ENCODE peak calls at places on chromosomes 3 and 15, in six cellular contexts. M, C, I, X, W and B are unnamed samples.

GRCh38 chr3:126955004-126955790 is 27.7 kb upstream of the PLXNA1 start:
- DNase-seq in W (no peak), X (no peak), M (no peak), C (no peak), I (peak), B (no peak)

GRCh38 chr15:26472661-26473060 is 300.2 kb downstream of the GABRB3 start:
- DNase-seq in X (no peak), W (no peak), C (no peak), M (no peak), I (no peak), B (no peak)

GRCh38 chr15:70447927-70448698 is 315.2 kb downstream of the UACA start:
- DNase-seq in X (no peak), C (peak), M (no peak), I (no peak), W (peak), B (no peak)

GRCh38 chr15:56484284-56484683 is 19.3 kb upstream of the MNS1 start:
- DNase-seq in C (no peak), I (no peak), X (no peak), M (no peak), W (no peak), B (no peak)

GRCh38 chr3:125054436-125055164 is 1.2 kb downstream of the HEG1 start:
- DNase-seq in W (peak), C (no peak), I (peak), X (no peak), M (peak), B (peak)

GRCh38 chr3:59142581-59142980 is 92.8 kb upstream of the CFAP20DC start:
- DNase-seq in I (no peak), M (no peak), C (no peak), W (no peak), X (no peak), B (no peak)

GRCh38 chr15:74180689-74181602 is 7.4 kb downstream of the ISLR start:
- DNase-seq in W (peak), C (no peak), I (no peak), M (no peak), X (no peak), B (no peak)

GRCh38 chr3:67655364-67656121 is 1.1 kb upstream of the SUCLG2 start:
- DNase-seq in M (peak), X (no peak), I (peak), W (no peak), C (no peak), B (no peak)

GRCh38 chr15:100338971-100339444 is 2.8 kb downstream of the ADAMTS17 start:
- DNase-seq in M (peak), W (peak), C (peak), X (peak), I (no peak), B (peak)

GRCh38 chr15:64105113-64105704 is 9.4 kb downstream of the SNX1 start:
- DNase-seq in W (no peak), C (peak), X (no peak), I (no peak), M (no peak), B (no peak)

GRCh38 chr3:10232138-10232537 is 16.1 kb upstream of the TATDN2 start:
- DNase-seq in C (no peak), W (no peak), X (no peak), I (no peak), M (no peak), B (no peak)

GRCh38 chr15:39598186-39598850 is 17.4 kb downstream of the THBS1 start:
- DNase-seq in X (no peak), M (no peak), C (no peak), I (no peak), W (no peak), B (no peak)

GRCh38 chr3:124395584-124396340 is 334.5 kb upstream of the UMPS start:
- DNase-seq in M (no peak), C (no peak), I (no peak), W (peak), X (no peak), B (no peak)

GRCh38 chr3:33093847-33094246 is 3.1 kb downstream of the GLB1 start:
- DNase-seq in W (no peak), X (no peak), I (no peak), C (peak), M (no peak), B (no peak)

DNA sequence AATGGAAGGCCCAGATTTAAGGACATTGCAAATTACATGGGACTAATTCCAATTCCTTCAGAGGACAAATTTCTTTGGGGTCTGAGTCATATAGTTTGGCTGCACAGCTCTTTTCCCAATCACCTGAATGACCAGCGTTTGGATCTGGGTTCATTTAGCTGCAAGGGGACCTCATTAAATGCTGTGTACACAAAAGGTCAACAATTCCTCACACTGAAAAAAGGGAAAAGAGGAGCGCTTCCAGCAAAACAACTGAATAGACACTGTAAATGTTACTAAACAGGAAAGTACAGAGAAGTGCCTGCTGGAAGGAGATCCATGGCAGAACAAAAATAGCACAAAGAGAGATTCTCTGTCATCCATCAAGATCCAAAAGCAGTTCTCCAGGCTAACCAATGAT is 356.0 kb upstream of the LMCD1 start:
- DNase-seq in I (no peak), C (no peak), W (no peak), M (no peak), X (no peak), B (no peak)
- TF ChIP-seq JUND in I (no peak), C (no peak), W (no peak), M (no peak), X (no peak), B (no peak)

GRCh38 chr15:31802761-31803160 is 227.6 kb upstream of the CHRNA7 start:
- DNase-seq in M (no peak), C (no peak), W (no peak), I (no peak), X (no peak), B (no peak)

GRCh38 chr15:31799711-31800321 is 230.5 kb upstream of the CHRNA7 start:
- DNase-seq in C (no peak), M (no peak), W (no peak), I (peak), X (no peak), B (no peak)

GRCh38 chr15:31805090-31805662 is 225.1 kb upstream of the CHRNA7 start:
- DNase-seq in C (no peak), W (no peak), M (no peak), X (no peak), I (no peak), B (no peak)

GRCh38 chr15:31801152-31801551 is 229.2 kb upstream of the CHRNA7 start:
- DNase-seq in I (no peak), W (peak), C (no peak), X (no peak), M (no peak), B (no peak)

DNA sequence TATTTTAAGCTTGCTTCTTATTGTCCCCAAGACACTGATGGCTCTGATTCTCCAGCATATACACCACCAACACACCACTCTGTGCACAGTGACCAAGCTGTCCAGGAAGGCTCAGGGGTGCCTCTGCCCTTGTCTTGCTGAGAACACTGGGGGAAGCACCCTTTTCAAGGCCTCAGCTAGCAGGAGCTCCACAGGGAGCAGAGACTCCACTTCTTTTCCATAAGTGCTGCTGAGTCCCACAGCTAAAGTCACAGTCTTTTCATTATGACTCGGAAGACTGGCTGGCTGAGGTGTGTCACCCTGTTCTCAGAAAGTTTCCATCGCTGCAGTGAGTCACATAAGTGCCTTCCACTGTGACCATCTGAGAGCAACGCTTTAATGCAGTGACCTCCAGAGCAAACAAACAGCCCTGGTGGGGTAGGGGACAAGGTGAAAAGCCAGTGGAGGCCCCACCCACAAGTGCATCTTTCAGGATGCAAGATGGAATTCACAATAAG is 226.9 kb upstream of the CHRNA7 start:
- DNase-seq in C (no peak), X (peak), W (no peak), I (no peak), M (no peak), B (no peak)
- TF ChIP-seq JUND in C (no peak), X (no peak), W (no peak), I (no peak), M (no peak), B (no peak)

GRCh38 chr3:197737319-197737649 is 580 bp upstream of the RUBCN start:
- DNase-seq in X (no peak), M (no peak), W (no peak), C (no peak), I (no peak), B (no peak)
- TF ChIP-seq JUND in X (no peak), M (no peak), W (no peak), C (no peak), I (no peak), B (no peak)

DNA sequence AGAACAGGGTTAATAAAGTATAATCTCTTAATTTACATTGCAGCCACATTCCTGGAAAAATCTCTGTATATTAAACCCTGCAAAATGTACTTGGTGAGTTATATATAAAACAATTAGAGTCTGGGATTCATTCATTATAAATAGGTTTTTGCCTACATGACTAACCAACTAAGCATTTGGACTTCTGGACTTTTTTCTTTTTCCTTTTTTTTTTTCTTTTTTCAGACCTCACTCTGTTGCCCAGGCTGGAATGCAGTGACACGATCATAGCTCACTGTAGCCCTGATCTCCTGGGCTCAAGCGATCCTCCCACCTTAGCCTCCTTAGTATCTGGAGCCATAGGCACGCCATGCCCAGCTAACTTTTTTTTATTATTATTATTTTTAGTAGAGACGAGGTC is 4.5 kb downstream of the DNAJC13 start:
- DNase-seq in C (no peak), M (peak), I (no peak), X (no peak), W (no peak), B (no peak)
- TF ChIP-seq JUND in C (no peak), M (no peak), I (no peak), X (no peak), W (peak), B (no peak)

DNA sequence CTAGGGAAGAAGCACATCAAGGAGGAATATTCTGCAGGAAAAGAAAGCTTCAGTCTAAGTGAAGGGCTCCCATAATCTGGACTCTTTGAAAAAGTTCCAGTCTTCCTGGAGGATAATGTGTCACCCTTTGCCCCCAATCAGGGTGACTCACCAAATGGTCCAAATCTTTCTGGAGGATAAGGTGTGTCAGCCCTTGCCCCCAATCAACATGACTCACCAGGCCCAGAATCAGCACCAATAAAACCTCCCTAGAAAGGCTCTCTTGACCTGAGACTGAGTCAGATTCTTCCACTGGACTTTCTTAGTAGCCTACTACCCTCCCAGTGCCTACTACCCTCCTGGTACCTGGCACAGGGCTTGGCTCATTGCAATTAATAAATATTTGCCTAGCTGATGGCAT is 9.5 kb upstream of the ARL14 start:
- DNase-seq in M (no peak), X (peak), I (no peak), C (no peak), W (no peak), B (no peak)
- TF ChIP-seq JUND in M (no peak), X (peak), I (no peak), C (no peak), W (no peak), B (no peak)

GRCh38 chr15:60695713-60696522 is 217.0 kb upstream of the ICE2 start:
- DNase-seq in W (no peak), X (no peak), I (no peak), M (no peak), C (no peak), B (no peak)
- TF ChIP-seq JUND in W (no peak), X (no peak), I (no peak), M (no peak), C (no peak), B (no peak)

DNA sequence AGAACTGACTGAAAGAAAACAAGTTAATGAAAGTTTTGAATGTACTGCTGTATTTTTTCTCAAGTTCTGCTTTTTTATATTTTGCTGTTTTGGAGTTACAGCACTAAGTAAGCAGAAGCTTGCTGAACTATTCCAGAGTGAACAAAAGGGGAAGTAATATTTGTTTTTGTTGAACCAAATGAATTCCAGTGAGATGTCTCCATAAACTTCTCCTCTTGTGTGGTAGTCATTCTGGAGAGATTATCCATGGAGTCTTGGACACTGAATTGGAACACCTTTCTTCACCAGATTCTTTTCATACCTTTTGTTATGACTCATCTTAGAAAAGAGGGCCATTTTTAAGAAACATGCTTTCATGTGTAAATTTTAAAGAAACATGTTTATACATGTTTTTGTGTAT is 8.8 kb downstream of the ANKUB1 start:
- DNase-seq in C (no peak), W (no peak), X (no peak), I (no peak), M (peak), B (peak)
- TF ChIP-seq JUND in C (no peak), W (peak), X (peak), I (no peak), M (no peak), B (no peak)

DNA sequence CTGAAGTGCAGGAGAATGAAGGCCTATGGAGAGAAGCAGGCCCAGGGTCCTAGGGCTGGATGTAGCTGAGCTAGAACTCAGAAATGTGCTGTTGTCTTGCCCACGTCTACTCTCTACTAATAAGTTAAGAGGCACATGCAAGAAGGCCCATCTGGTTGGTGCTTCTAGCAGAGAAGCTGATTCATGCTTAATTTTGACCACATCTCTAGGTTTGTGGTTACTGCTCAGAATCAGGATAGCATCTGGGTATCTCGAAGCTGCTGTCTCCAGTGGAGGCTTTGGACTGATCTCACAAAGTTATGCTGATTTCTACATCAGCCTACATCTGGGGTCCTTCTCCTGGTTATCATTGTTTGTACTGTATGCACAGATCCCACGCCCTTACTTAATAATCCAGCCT is 87.3 kb downstream of the CACNA1D start:
- DNase-seq in W (no peak), C (no peak), X (no peak), M (no peak), I (no peak), B (no peak)
- TF ChIP-seq JUND in W (no peak), C (no peak), X (no peak), M (no peak), I (no peak), B (no peak)

DNA sequence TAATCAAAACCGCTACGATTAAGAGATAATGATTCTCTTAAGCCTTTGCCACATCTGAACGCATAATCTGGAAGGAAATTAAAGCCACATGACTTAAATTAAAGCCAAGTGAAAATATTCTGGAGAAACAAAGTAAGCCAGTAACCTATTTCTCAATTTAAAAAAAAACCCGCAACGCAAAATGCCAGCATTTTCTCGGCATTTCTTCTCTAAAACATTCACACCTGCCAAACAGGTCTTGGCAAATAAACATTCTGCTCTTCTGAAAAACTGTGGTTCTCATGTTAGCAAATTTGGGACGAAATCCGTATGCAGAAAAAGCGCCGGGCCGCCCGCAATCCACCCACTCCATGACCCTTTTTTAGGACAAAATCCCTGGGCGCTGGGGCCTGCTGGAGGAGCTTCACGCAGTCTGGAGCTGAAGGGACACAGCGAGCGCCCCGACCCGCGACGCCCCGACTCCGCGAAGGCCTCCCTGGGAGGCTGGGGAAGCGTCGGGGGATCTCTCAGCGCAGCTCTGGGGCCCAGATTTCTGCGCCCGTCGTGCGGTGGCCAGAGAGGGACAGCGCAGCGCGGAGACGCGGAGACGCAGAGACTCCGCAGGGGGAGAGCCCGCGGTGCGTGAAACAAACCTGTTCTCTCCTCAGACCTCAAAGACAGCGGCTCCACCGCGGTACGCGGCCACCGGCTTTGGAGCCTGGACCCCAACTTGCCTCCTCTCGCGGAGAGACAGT is 471 bp downstream of the NKIRAS1 start:
- DNase-seq in W (no peak), C (no peak), X (no peak), M (no peak), I (no peak), B (no peak)
- TF ChIP-seq JUND in W (no peak), C (no peak), X (no peak), M (no peak), I (no peak), B (no peak)

GRCh38 chr15:80609111-80609510 is 86.0 kb upstream of the ABHD17C start:
- DNase-seq in I (no peak), X (no peak), W (no peak), C (no peak), M (no peak), B (no peak)
- TF ChIP-seq JUND in I (no peak), X (no peak), W (no peak), C (no peak), M (no peak), B (no peak)